ENCODE peak calls at places on chromosomes 6 and 20, in four cellular contexts. N is Panc1; Q is CD8-positive, alpha-beta T cell; U is cardiac muscle cell. T is an unnamed sample.

GRCh38 chr6:111667921-111668320 is 62.2 kb upstream of the TRAF3IP2 start:
- DNase-seq in Q (no peak), U (no peak), N (no peak), T (no peak)

GRCh38 chr6:38612386-38612965 is 27.3 kb downstream of the BTBD9 start:
- DNase-seq in U (no peak), Q (no peak), N (no peak), T (no peak)

GRCh38 chr6:111105578-111105977 is 18.3 kb downstream of the SLC16A10 start:
- DNase-seq in N (no peak), U (peak; percentile 90), Q (no peak), T (peak; percentile 10)

GRCh38 chr6:166750125-166750793 is 123.2 kb upstream of the RPS6KA2 start:
- DNase-seq in U (no peak), N (no peak), Q (no peak), T (peak; percentile 35)

GRCh38 chr6:12105271-12105670 is 93.2 kb downstream of the HIVEP1 start:
- DNase-seq in U (peak; percentile 22), Q (no peak), N (no peak), T (no peak)

GRCh38 chr20:45912344-45912682 is 358 bp upstream of the PLTP start:
- DNase-seq in N (no peak), U (no peak), Q (no peak), T (no peak)

GRCh38 chr6:57313711-57314471 is 3.5 kb upstream of the PRIM2 start:
- DNase-seq in U (no peak), N (peak; percentile 94), Q (no peak), T (peak; percentile 31)

GRCh38 chr20:43537921-43538854 is 20.6 kb upstream of the SGK2 start:
- DNase-seq in U (peak; percentile 73), N (peak; percentile 60), Q (peak; percentile 12), T (peak; percentile 66)

GRCh38 chr6:154292855-154293519 is 63.6 kb downstream of the IPCEF1 start:
- DNase-seq in U (no peak), Q (no peak), N (peak; percentile 66), T (no peak)

GRCh38 chr20:58228484-58229197 is at the start of gene ANKRD60:
- DNase-seq in N (no peak), Q (peak; percentile 8), U (peak; percentile 61), T (peak; percentile 42)

GRCh38 chr6:158767714-158768113 is 51.5 kb downstream of the EZR start:
- DNase-seq in N (no peak), U (no peak), Q (no peak), T (no peak)

GRCh38 chr6:142300302-142300701 is 1.5 kb upstream of the ADGRG6 start:
- DNase-seq in N (no peak), Q (no peak), U (no peak), T (no peak)

GRCh38 chr20:33791959-33792597 is 19.1 kb upstream of the CHMP4B start:
- DNase-seq in Q (peak; percentile 40), U (peak; percentile 43), N (no peak), T (peak; percentile 51)

GRCh38 chr6:157322792-157323113 is 566 bp downstream of the TMEM242 start:
- DNase-seq in U (no peak), N (no peak), Q (no peak), T (no peak)

GRCh38 chr6:130424704-130425103 is 58.9 kb downstream of the TMEM200A start:
- DNase-seq in N (no peak), Q (no peak), U (no peak), T (no peak)

GRCh38 chr6:132669690-132670291 is 10.8 kb upstream of the TAAR1 start:
- DNase-seq in N (peak; percentile 24), Q (no peak), U (peak; percentile 47), T (no peak)

GRCh38 chr6:129923520-129923919 is 62.4 kb upstream of the TMEM244 start:
- DNase-seq in N (no peak), Q (no peak), U (no peak), T (no peak)

GRCh38 chr6:163415620-163416379 is 1.3 kb downstream of the QKI start:
- DNase-seq in U (peak; percentile 52), N (no peak), Q (no peak), T (no peak)

GRCh38 chr6:80388515-80388914 is 282.0 kb downstream of the BCKDHB start:
- DNase-seq in N (no peak), Q (no peak), U (no peak), T (no peak)

GRCh38 chr6:7108196-7108963 is 619 bp downstream of the RREB1 start:
- DNase-seq in Q (peak; percentile 26), U (peak; percentile 81), N (no peak), T (peak; percentile 57)

GRCh38 chr20:38435555-38435939 is 419 bp upstream of the SNHG17 start:
- DNase-seq in N (no peak), Q (no peak), U (no peak), T (no peak)

GRCh38 chr6:141666187-141666586 is 466.5 kb upstream of the GJE1 start:
- DNase-seq in N (no peak), U (no peak), Q (no peak), T (no peak)

GRCh38 chr6:27161946-27162603 is 85.4 kb upstream of the PRSS16 start:
- DNase-seq in U (peak; percentile 46), N (peak; percentile 81), Q (no peak), T (peak; percentile 37)

GRCh38 chr6:132867055-132867454 is 52.7 kb downstream of the RPS12 start:
- DNase-seq in Q (no peak), N (no peak), U (peak; percentile 58), T (no peak)

GRCh38 chr20:40441771-40442170 is 247.3 kb downstream of the MAFB start:
- DNase-seq in U (no peak), Q (no peak), N (no peak), T (no peak)

GRCh38 chr6:112311950-112312547 is 35.1 kb upstream of the RFPL4B start:
- DNase-seq in Q (no peak), U (peak; percentile 54), N (peak; percentile 25), T (no peak)

GRCh38 chr6:168157272-168158007 is 78.4 kb upstream of the FRMD1 start:
- DNase-seq in Q (no peak), U (no peak), N (peak; percentile 68), T (peak; percentile 63)

GRCh38 chr6:168158980-168159349 is 80.0 kb upstream of the FRMD1 start:
- DNase-seq in Q (no peak), U (no peak), N (no peak), T (no peak)

GRCh38 chr6:168156742-168157265 is 77.8 kb upstream of the FRMD1 start:
- DNase-seq in Q (no peak), N (no peak), U (no peak), T (no peak)

GRCh38 chr6:168159503-168159902 is 80.5 kb upstream of the FRMD1 start:
- DNase-seq in N (no peak), Q (no peak), U (no peak), T (no peak)

DNA sequence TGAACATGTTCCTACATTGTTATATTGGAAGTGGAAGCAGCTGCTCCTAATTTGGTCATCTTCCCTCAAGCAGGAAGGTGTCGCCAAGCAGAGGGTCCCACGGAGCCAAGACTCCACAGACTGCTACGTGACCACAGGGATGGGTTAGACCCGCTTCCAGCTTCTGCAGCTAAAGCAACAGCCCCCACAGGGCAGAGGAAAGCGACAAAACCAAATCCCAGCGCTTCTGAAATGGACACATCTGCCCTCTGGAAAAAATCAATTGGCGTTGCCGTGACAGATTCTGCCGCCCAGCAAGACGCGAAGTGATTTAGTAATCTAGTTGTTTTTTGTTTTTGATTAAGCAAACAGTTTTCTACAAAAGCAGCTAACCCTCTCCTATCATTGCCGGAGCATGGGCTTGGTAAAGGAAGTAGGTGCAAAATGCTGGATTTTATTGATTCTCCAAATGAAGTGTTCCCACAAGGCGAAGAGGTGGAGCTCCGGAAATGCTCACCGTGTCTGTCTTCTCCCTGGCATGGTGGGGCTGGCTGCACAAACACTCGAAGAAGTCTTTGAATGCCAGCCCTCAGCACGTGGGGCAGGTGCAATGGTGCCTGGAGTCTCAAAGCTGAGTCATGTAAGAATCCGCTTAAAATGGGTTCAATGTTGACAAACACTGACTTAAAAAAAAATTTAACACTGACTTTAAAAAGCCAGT is 79.4 kb upstream of the FRMD1 start:
- DNase-seq in Q (no peak), U (no peak), N (peak; percentile 17), T (no peak)
- H3K27ac ChIP-seq in Q (no peak overlapping the region), U (no peak overlapping the region), N (peak overlapping the region; percentile 67), T (peak overlapping the region; percentile 9)

DNA sequence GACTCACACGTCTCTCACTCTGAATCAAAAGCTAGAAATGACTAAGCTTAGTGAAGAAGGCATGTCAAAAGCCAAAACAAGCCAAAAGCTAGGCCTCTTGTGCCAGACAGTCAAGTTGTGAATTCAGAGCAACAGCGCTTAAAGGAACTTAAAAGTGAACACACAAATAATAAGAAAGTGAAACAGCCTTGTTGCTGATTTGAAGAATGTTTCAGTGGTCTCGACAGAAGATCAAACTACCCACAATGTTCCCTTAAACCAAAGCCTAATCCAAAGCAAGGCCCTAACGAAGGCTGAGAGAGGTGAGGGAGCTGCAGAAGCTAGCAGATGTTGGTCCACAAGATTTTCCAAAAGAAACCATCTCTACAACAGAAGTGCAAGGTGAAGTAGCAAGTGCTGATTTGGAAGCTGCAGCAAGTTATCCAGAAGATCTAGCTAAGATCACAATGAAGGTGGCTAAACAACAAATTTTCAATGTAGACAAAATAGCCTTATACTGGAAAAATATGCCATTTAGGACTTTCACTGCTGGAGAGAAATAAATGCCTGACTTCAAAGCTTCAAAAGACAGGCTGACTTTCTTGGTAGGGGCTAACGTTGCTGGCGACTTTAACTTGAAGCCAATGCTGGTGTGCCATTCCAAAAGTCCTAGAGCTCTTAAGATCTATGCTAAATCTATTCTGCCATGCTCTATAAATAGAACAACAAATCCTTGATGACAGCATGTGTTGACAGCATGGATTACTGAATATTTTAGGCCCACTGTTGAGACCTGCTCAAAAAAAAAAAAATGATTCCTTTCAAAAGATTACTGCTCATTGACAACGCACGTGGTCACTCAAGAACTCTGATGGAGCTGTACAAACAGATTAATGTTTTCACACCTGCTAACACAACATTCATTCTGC is 40.3 kb downstream of the SEC63 start:
- DNase-seq in N (no peak), Q (no peak), U (peak; percentile 4), T (no peak)
- H3K36me3 ChIP-seq in N (peaks cover 10% of the 10 kb centered on the region), Q (peaks cover 17% of the 10 kb centered on the region), U (peaks cover 21% of the 10 kb centered on the region), T (peaks cover 80% of the 10 kb centered on the region)

GRCh38 chr20:44658810-44659209 is 7.3 kb upstream of the ADA start:
- DNase-seq in U (no peak), N (no peak), Q (no peak), T (no peak)
- TF ChIP-seq CTCF in U (no peak), N (no peak), Q (no peak), T (no peak)

DNA sequence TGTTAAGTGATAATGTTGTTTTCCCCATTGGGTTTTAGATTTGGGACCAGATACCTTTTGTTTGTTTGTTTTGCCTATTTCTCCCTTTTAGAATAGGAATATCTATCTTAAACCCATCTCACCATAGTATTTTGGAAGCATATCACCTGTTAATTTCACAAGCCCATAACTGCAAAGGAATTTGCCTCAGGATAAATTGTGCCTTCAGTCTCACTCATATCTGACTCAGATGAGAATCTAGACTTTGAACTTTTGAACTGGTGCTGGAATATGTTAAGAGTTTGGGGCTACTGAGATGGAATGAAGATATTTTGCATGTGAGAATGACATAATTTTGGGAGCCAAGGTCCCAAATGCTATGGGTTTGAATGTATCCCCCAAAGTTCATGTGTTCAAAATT is 607.4 kb downstream of the HACE1 start:
- DNase-seq in U (no peak), Q (no peak), N (no peak), T (no peak)
- H3K27ac ChIP-seq in U (no peak overlapping the region), Q (no peak overlapping the region), N (no peak overlapping the region), T (no peak overlapping the region)

DNA sequence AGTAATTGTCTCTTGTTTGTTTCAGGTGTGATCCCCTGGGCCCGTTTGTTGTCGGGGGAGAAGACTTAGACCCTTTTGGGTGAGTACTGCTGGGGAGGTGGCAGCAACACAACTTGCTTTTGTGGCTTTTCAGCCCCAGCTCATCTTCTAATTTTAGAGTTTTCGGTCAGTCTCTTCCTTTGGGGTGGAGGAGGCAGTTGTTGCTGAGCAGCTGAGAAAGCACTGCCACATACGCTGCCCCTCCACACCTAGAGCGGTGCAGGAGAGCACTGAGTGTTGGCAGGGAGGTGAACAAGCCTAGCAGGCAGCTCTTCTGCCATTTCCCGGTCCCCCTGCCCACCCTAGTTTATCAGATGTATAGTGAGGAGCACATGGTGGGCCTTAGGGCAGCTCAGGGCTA is 21.7 kb downstream of the TMEM74B start:
- DNase-seq in U (no peak), Q (no peak), N (no peak), T (no peak)
- H3K36me3 ChIP-seq in U (peaks cover 35% of the 10 kb centered on the region), Q (peaks cover 37% of the 10 kb centered on the region), N (peaks cover 4% of the 10 kb centered on the region), T (peaks cover 43% of the 10 kb centered on the region)

GRCh38 chr6:31738048-31738979 is 1.5 kb upstream of the MSH5 start:
- DNase-seq in Q (peak; percentile 55), N (no peak), U (peak; percentile 24), T (no peak)
- TF ChIP-seq CTCF in Q (no peak), N (no peak), U (peak; percentile 29), T (peak; percentile 60)

T was measured in WERI-Rb-1.